ENCODE peak calls at places on chromosomes 12 and 14, in six cellular contexts. One of them, this sample, is unnamed.

GRCh38 chr12:68374315-68374982 is 42.3 kb upstream of the MDM1 start:
- DNase-seq in cardiac fibroblast: no peak
- DNase-seq in spleen: no peak
- DNase-seq in G401: no peak
- DNase-seq in progenitor cell of endocrine pancreas: no peak
- DNase-seq in C1 segment of cervical spinal cord: no peak
- DNase-seq in this sample: no peak

GRCh38 chr12:6613776-6614512 is 6.8 kb upstream of the CHD4 start:
- DNase-seq in progenitor cell of endocrine pancreas: peak; percentile 88
- DNase-seq in cardiac fibroblast: peak; percentile 98
- DNase-seq in C1 segment of cervical spinal cord: peak; percentile 91
- DNase-seq in spleen: peak; percentile 92
- DNase-seq in G401: peak; percentile 98
- DNase-seq in this sample: peak; percentile 91

GRCh38 chr14:76862546-76863282 is 36.5 kb downstream of the LRRC74A start:
- DNase-seq in cardiac fibroblast: no peak
- DNase-seq in progenitor cell of endocrine pancreas: no peak
- DNase-seq in C1 segment of cervical spinal cord: no peak
- DNase-seq in G401: no peak
- DNase-seq in spleen: no peak
- DNase-seq in this sample: no peak

GRCh38 chr12:22518998-22519397 is 25.3 kb downstream of the C2CD5 start:
- DNase-seq in spleen: no peak
- DNase-seq in G401: no peak
- DNase-seq in progenitor cell of endocrine pancreas: no peak
- DNase-seq in cardiac fibroblast: peak; percentile 90
- DNase-seq in C1 segment of cervical spinal cord: no peak
- DNase-seq in this sample: no peak

GRCh38 chr14:75452900-75453816 is 25.3 kb downstream of the JDP2 start:
- DNase-seq in C1 segment of cervical spinal cord: no peak
- DNase-seq in spleen: peak; percentile 83
- DNase-seq in progenitor cell of endocrine pancreas: peak; percentile 19
- DNase-seq in G401: no peak
- DNase-seq in cardiac fibroblast: peak; percentile 77
- DNase-seq in this sample: peak; percentile 84

GRCh38 chr12:104519190-104519857 is 62.6 kb downstream of the CHST11 start:
- DNase-seq in spleen: no peak
- DNase-seq in C1 segment of cervical spinal cord: no peak
- DNase-seq in cardiac fibroblast: no peak
- DNase-seq in G401: no peak
- DNase-seq in progenitor cell of endocrine pancreas: no peak
- DNase-seq in this sample: no peak

GRCh38 chr12:109760031-109760929 is 46.7 kb downstream of the FAM222A start:
- DNase-seq in cardiac fibroblast: no peak
- DNase-seq in progenitor cell of endocrine pancreas: peak; percentile 7
- DNase-seq in spleen: peak; percentile 86
- DNase-seq in G401: no peak
- DNase-seq in C1 segment of cervical spinal cord: no peak
- DNase-seq in this sample: peak; percentile 6

GRCh38 chr12:76299536-76300296 is 48.5 kb downstream of the BBS10 start:
- DNase-seq in G401: no peak
- DNase-seq in progenitor cell of endocrine pancreas: no peak
- DNase-seq in cardiac fibroblast: no peak
- DNase-seq in spleen: no peak
- DNase-seq in C1 segment of cervical spinal cord: no peak
- DNase-seq in this sample: no peak

GRCh38 chr14:50038398-50039119 is 77.8 kb downstream of the VCPKMT start:
- DNase-seq in spleen: no peak
- DNase-seq in G401: no peak
- DNase-seq in cardiac fibroblast: peak; percentile 98
- DNase-seq in C1 segment of cervical spinal cord: no peak
- DNase-seq in progenitor cell of endocrine pancreas: no peak
- DNase-seq in this sample: no peak

GRCh38 chr14:78631551-78631950 is 461.4 kb downstream of the NRXN3 start:
- DNase-seq in G401: no peak
- DNase-seq in C1 segment of cervical spinal cord: no peak
- DNase-seq in cardiac fibroblast: no peak
- DNase-seq in progenitor cell of endocrine pancreas: no peak
- DNase-seq in spleen: no peak
- DNase-seq in this sample: no peak

GRCh38 chr12:118456741-118457140 is 80.4 kb downstream of the SUDS3 start:
- DNase-seq in G401: no peak
- DNase-seq in cardiac fibroblast: no peak
- DNase-seq in spleen: no peak
- DNase-seq in progenitor cell of endocrine pancreas: no peak
- DNase-seq in C1 segment of cervical spinal cord: no peak
- DNase-seq in this sample: no peak

GRCh38 chr12:27179399-27180214 is 64.5 kb upstream of the STK38L start:
- DNase-seq in progenitor cell of endocrine pancreas: no peak
- DNase-seq in G401: peak; percentile 62
- DNase-seq in C1 segment of cervical spinal cord: no peak
- DNase-seq in spleen: no peak
- DNase-seq in cardiac fibroblast: peak; percentile 99
- DNase-seq in this sample: no peak

GRCh38 chr12:45244561-45245348 is 28.9 kb downstream of the ANO6 start:
- DNase-seq in spleen: no peak
- DNase-seq in progenitor cell of endocrine pancreas: no peak
- DNase-seq in C1 segment of cervical spinal cord: no peak
- DNase-seq in cardiac fibroblast: peak; percentile 75
- DNase-seq in G401: no peak
- DNase-seq in this sample: no peak

GRCh38 chr12:49959570-49960473 is 1.9 kb upstream of the AQP5 start:
- DNase-seq in cardiac fibroblast: peak; percentile 75
- DNase-seq in spleen: no peak
- DNase-seq in progenitor cell of endocrine pancreas: no peak
- DNase-seq in G401: no peak
- DNase-seq in C1 segment of cervical spinal cord: no peak
- DNase-seq in this sample: peak; percentile 61

GRCh38 chr14:73817020-73817419 is 34.6 kb upstream of the PTGR2 start:
- DNase-seq in cardiac fibroblast: no peak
- DNase-seq in C1 segment of cervical spinal cord: no peak
- DNase-seq in spleen: peak; percentile 27
- DNase-seq in G401: no peak
- DNase-seq in progenitor cell of endocrine pancreas: no peak
- DNase-seq in this sample: no peak

GRCh38 chr14:68137704-68138619 is 318.4 kb downstream of the RAD51B start:
- DNase-seq in G401: peak; percentile 76
- DNase-seq in progenitor cell of endocrine pancreas: no peak
- DNase-seq in spleen: no peak
- DNase-seq in C1 segment of cervical spinal cord: peak; percentile 36
- DNase-seq in cardiac fibroblast: peak; percentile 99
- DNase-seq in this sample: peak; percentile 70

GRCh38 chr12:11877102-11877826 is 193.5 kb upstream of the BCL2L14 start:
- DNase-seq in C1 segment of cervical spinal cord: no peak
- DNase-seq in spleen: no peak
- DNase-seq in cardiac fibroblast: no peak
- DNase-seq in progenitor cell of endocrine pancreas: no peak
- DNase-seq in G401: no peak
- DNase-seq in this sample: no peak

GRCh38 chr12:47078733-47079364 is 572 bp upstream of the PCED1B start:
- DNase-seq in spleen: peak; percentile 84
- DNase-seq in progenitor cell of endocrine pancreas: no peak
- DNase-seq in cardiac fibroblast: peak; percentile 29
- DNase-seq in G401: no peak
- DNase-seq in C1 segment of cervical spinal cord: no peak
- DNase-seq in this sample: no peak

GRCh38 chr12:108210001-108210400 is 80.9 kb downstream of the WSCD2 start:
- DNase-seq in G401: no peak
- DNase-seq in cardiac fibroblast: no peak
- DNase-seq in spleen: no peak
- DNase-seq in progenitor cell of endocrine pancreas: no peak
- DNase-seq in C1 segment of cervical spinal cord: no peak
- DNase-seq in this sample: no peak

GRCh38 chr14:79325071-79325470 is 886.2 kb downstream of the DIO2 start:
- DNase-seq in progenitor cell of endocrine pancreas: no peak
- DNase-seq in spleen: no peak
- DNase-seq in cardiac fibroblast: no peak
- DNase-seq in G401: no peak
- DNase-seq in C1 segment of cervical spinal cord: no peak
- DNase-seq in this sample: no peak

GRCh38 chr12:87793134-87793533 is 236.1 kb downstream of the C12orf50 start:
- DNase-seq in C1 segment of cervical spinal cord: no peak
- DNase-seq in progenitor cell of endocrine pancreas: no peak
- DNase-seq in G401: no peak
- DNase-seq in spleen: no peak
- DNase-seq in cardiac fibroblast: peak; percentile 58
- DNase-seq in this sample: no peak

GRCh38 chr14:89651805-89652204 is 234.8 kb upstream of the FOXN3 start:
- DNase-seq in C1 segment of cervical spinal cord: no peak
- DNase-seq in cardiac fibroblast: no peak
- DNase-seq in progenitor cell of endocrine pancreas: no peak
- DNase-seq in G401: no peak
- DNase-seq in spleen: no peak
- DNase-seq in this sample: no peak

GRCh38 chr12:32896438-32897275 is at the start of gene PKP2:
- DNase-seq in G401: peak; percentile 69
- DNase-seq in spleen: peak; percentile 85
- DNase-seq in C1 segment of cervical spinal cord: no peak
- DNase-seq in cardiac fibroblast: no peak
- DNase-seq in progenitor cell of endocrine pancreas: peak; percentile 99
- DNase-seq in this sample: peak; percentile 85

GRCh38 chr12:89707623-89707991 is 1.0 kb downstream of the ATP2B1 start:
- DNase-seq in cardiac fibroblast: no peak
- DNase-seq in progenitor cell of endocrine pancreas: peak; percentile 24
- DNase-seq in C1 segment of cervical spinal cord: no peak
- DNase-seq in spleen: peak; percentile 86
- DNase-seq in G401: no peak
- DNase-seq in this sample: peak; percentile 49

GRCh38 chr14:26323781-26324363 is 274.0 kb downstream of the NOVA1 start:
- DNase-seq in cardiac fibroblast: no peak
- DNase-seq in C1 segment of cervical spinal cord: no peak
- DNase-seq in spleen: no peak
- DNase-seq in progenitor cell of endocrine pancreas: no peak
- DNase-seq in G401: no peak
- DNase-seq in this sample: no peak

GRCh38 chr12:103810108-103810507 is 30.9 kb downstream of the NT5DC3 start:
- DNase-seq in cardiac fibroblast: no peak
- DNase-seq in progenitor cell of endocrine pancreas: no peak
- DNase-seq in C1 segment of cervical spinal cord: no peak
- DNase-seq in G401: no peak
- DNase-seq in spleen: no peak
- DNase-seq in this sample: no peak

This sample was measured in WTC11.